ENCODE peak calls at places on chromosomes 7 and 10, in nine cellular contexts. L is sciatic nerve; O is Right ventricle myocardium superior; B is hypothalamus; D is RPMI7951; V is stimulated activated naive CD4-positive, alpha-beta T cell; R is transverse colon; X is Kasumi-1; M is lower leg skin. E is an unnamed sample.

GRCh38 chr10:95560288-95561199 is 627 bp downstream of the SORBS1 start:
- DNase-seq in O (peak), V (peak), D (peak), M (peak), B (peak), L (peak), R (peak), X (peak), E (no peak)

GRCh38 chr10:96814264-96814663 is 17.8 kb upstream of the LCOR start:
- DNase-seq in M (no peak), V (no peak), B (no peak), D (peak), L (no peak), X (no peak), R (no peak), O (no peak), E (no peak)

GRCh38 chr10:46536781-46537180 is 19.7 kb downstream of the GPRIN2 start:
- DNase-seq in D (no peak), V (no peak), M (no peak), R (peak), L (peak), O (no peak), B (no peak), X (no peak), E (no peak)

GRCh38 chr7:139596626-139597025 is 73.1 kb downstream of the CLEC2L start:
- DNase-seq in D (no peak), V (no peak), X (no peak), R (no peak), M (no peak), B (no peak), O (no peak), L (no peak), E (no peak)

GRCh38 chr7:157576415-157576814 is 239.6 kb downstream of the DNAJB6 start:
- DNase-seq in D (no peak), L (no peak), O (no peak), B (no peak), M (no peak), X (no peak), R (peak), V (peak), E (no peak)

GRCh38 chr10:115033898-115034297 is 59.3 kb upstream of the ATRNL1 start:
- DNase-seq in L (no peak), B (no peak), D (no peak), O (no peak), V (no peak), X (no peak), R (no peak), M (no peak), E (no peak)

GRCh38 chr10:79379512-79380124 is 32.3 kb downstream of the PPIF start:
- DNase-seq in X (no peak), M (no peak), R (peak), O (peak), L (peak), V (no peak), D (no peak), B (no peak), E (no peak)

GRCh38 chr7:5754981-5755599 is 26.4 kb downstream of the RNF216 start:
- DNase-seq in L (no peak), R (no peak), B (no peak), D (no peak), V (no peak), M (no peak), O (no peak), X (no peak), E (no peak)

GRCh38 chr10:80464557-80465466 is 10.7 kb downstream of the TSPAN14 start:
- DNase-seq in D (peak), M (no peak), O (no peak), B (peak), X (no peak), R (no peak), V (no peak), L (peak), E (no peak)

GRCh38 chr7:107077699-107078516 is 33.4 kb downstream of the PRKAR2B start:
- DNase-seq in R (no peak), X (no peak), D (no peak), B (no peak), V (no peak), L (no peak), O (no peak), M (no peak), E (no peak)

GRCh38 chr7:149624006-149624405 is 126.4 kb upstream of the ZNF746 start:
- DNase-seq in D (peak), O (peak), B (no peak), M (peak), V (peak), L (peak), R (peak), X (peak), E (no peak)

GRCh38 chr7:136030867-136031318 is 53.7 kb upstream of the MTPN start:
- DNase-seq in X (no peak), V (no peak), B (no peak), O (no peak), L (no peak), R (no peak), M (no peak), D (no peak), E (no peak)

GRCh38 chr10:75261813-75262725 is 26.3 kb upstream of the COMTD1 start:
- DNase-seq in M (no peak), V (no peak), B (no peak), X (no peak), D (no peak), L (no peak), R (no peak), O (no peak), E (no peak)

GRCh38 chr7:7293092-7293491 is 110.7 kb downstream of the C1GALT1 start:
- DNase-seq in D (no peak), M (no peak), L (no peak), X (no peak), R (no peak), V (no peak), O (no peak), B (no peak), E (no peak)

GRCh38 chr10:92239185-92239599 is 51.7 kb downstream of the CPEB3 start:
- DNase-seq in V (no peak), R (no peak), L (peak), X (no peak), D (no peak), M (no peak), O (no peak), B (no peak), E (no peak)

E was measured in fibroblast of the conjunctiva.